ENCODE peak calls at places on chromosomes 11 and 22, in seven cellular contexts. R is foreskin keratinocyte, K is psoas muscle, Y is Peyer's patch, T is aorta, O is DND-41, M is transverse colon. Z is an unnamed sample.

GRCh38 chr11:62554377-62554776 is 7.8 kb upstream of the AHNAK start:
- DNase-seq in K (peak; percentile 83), R (peak; percentile 16), O (no peak), T (no peak), Y (no peak), M (no peak), Z (no peak)

GRCh38 chr11:47861762-47862161 is 13.6 kb upstream of the NUP160 start:
- DNase-seq in K (no peak), T (no peak), O (no peak), R (no peak), M (no peak), Y (no peak), Z (no peak)

GRCh38 chr11:20056109-20057054 is 103.9 kb downstream of the DBX1 start:
- DNase-seq in T (peak; percentile 89), R (peak; percentile 92), Y (no peak), K (peak; percentile 80), O (no peak), M (peak; percentile 27), Z (no peak)

GRCh38 chr11:118621071-118621815 is 13.8 kb downstream of the PHLDB1 start:
- DNase-seq in M (peak; percentile 82), R (peak; percentile 78), O (peak; percentile 81), T (peak; percentile 97), Y (peak; percentile 80), K (peak; percentile 91), Z (no peak)

GRCh38 chr11:655036-655726 is 18.1 kb downstream of the DRD4 start:
- DNase-seq in R (no peak), O (no peak), M (no peak), T (no peak), K (no peak), Y (peak; percentile 66), Z (no peak)

GRCh38 chr22:18091916-18092526 is 14.2 kb downstream of the PEX26 start:
- DNase-seq in M (peak; percentile 86), T (peak; percentile 91), R (no peak), K (peak; percentile 82), O (no peak), Y (peak; percentile 93), Z (peak; percentile 17)

GRCh38 chr22:28829358-28830181 is 29.2 kb upstream of the XBP1 start:
- DNase-seq in M (peak; percentile 85), K (peak; percentile 84), O (peak; percentile 86), Y (peak; percentile 76), R (peak; percentile 43), T (peak; percentile 88), Z (peak; percentile 52)

GRCh38 chr11:95149659-95150294 is 60.1 kb downstream of the ENDOD1 start:
- DNase-seq in O (no peak), M (peak; percentile 57), T (no peak), R (peak; percentile 64), Y (no peak), K (peak; percentile 54), Z (no peak)

GRCh38 chr11:23112987-23113886 is 253.0 kb upstream of the CCDC179 start:
- DNase-seq in K (no peak), R (peak; percentile 48), O (peak; percentile 21), Y (peak; percentile 56), M (peak; percentile 77), T (peak; percentile 38), Z (no peak)

GRCh38 chr22:44455151-44455962 is 42.7 kb downstream of the RTL6 start:
- DNase-seq in T (peak; percentile 76), K (no peak), O (peak; percentile 64), Y (peak; percentile 47), M (peak; percentile 35), R (no peak), Z (peak; percentile 19)

GRCh38 chr11:282630-283360 is 4.6 kb downstream of the NLRP6 start:
- DNase-seq in M (no peak), Y (peak; percentile 73), K (peak; percentile 22), O (no peak), R (no peak), T (peak; percentile 64), Z (peak; percentile 8)

GRCh38 chr11:67415501-67416304 is at the start of gene CARNS1:
- DNase-seq in O (no peak), R (no peak), M (no peak), Y (no peak), K (no peak), T (no peak), Z (no peak)

GRCh38 chr11:9459573-9460321 is 1.1 kb upstream of the ZNF143 start:
- DNase-seq in R (peak; percentile 45), Y (no peak), T (no peak), M (peak; percentile 27), O (peak; percentile 43), K (no peak), Z (peak; percentile 35)

GRCh38 chr11:125618383-125618782 is 6.6 kb upstream of the CHEK1 start:
- DNase-seq in Y (no peak), R (no peak), O (no peak), K (no peak), T (no peak), M (no peak), Z (no peak)

GRCh38 chr22:32905400-32905799 is 103.9 kb downstream of the TIMP3 start:
- DNase-seq in M (no peak), K (no peak), O (no peak), Y (no peak), R (no peak), T (no peak), Z (no peak)

GRCh38 chr11:88315981-88316441 is 21.5 kb downstream of the CTSC start:
- DNase-seq in M (no peak), T (no peak), R (peak; percentile 73), O (no peak), K (no peak), Y (no peak), Z (no peak)

GRCh38 chr11:11636671-11637070 is 14.9 kb upstream of the GALNT18 start:
- DNase-seq in Y (no peak), K (no peak), T (no peak), R (no peak), O (no peak), M (no peak), Z (no peak)

DNA sequence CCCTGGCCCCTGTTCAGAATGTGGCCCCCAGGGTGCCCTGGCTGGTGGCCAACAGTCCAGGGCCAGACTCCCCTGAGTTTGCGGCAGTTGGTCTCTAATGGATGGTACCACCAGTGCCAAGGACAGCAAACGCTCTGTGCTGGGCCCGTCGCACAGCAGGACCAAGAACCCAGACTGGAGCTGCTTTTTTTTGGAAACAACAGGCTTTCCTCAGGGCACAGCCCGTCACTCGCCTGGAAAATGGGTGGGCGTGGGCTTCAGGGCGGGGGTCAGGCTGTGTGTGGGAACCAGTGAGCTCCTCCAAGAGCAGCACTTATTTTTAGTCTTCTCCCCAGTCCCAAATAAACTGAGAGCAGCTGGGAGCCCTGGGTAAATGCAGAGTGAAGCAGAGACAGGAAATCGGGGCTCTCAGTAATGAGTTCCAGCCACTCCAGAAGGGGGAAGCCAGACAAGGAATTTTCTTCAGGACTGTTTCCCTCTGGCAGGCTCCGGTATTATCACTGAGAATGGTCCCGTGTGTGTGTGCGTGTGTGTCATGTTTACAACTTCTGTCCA is 62.9 kb downstream of the PPFIBP2 start:
- DNase-seq in K (peak; percentile 60), T (no peak), Y (no peak), O (no peak), R (no peak), M (no peak), Z (no peak)
- H3K4me1 ChIP-seq in K (peaks cover 70% of the 10 kb centered on the region), T (no peaks in the 10 kb centered on the region), Y (peaks cover 84% of the 10 kb centered on the region), O (peaks cover 33% of the 10 kb centered on the region), R (peaks cover 25% of the 10 kb centered on the region), M (peaks cover 45% of the 10 kb centered on the region), Z (peaks cover 36% of the 10 kb centered on the region)

DNA sequence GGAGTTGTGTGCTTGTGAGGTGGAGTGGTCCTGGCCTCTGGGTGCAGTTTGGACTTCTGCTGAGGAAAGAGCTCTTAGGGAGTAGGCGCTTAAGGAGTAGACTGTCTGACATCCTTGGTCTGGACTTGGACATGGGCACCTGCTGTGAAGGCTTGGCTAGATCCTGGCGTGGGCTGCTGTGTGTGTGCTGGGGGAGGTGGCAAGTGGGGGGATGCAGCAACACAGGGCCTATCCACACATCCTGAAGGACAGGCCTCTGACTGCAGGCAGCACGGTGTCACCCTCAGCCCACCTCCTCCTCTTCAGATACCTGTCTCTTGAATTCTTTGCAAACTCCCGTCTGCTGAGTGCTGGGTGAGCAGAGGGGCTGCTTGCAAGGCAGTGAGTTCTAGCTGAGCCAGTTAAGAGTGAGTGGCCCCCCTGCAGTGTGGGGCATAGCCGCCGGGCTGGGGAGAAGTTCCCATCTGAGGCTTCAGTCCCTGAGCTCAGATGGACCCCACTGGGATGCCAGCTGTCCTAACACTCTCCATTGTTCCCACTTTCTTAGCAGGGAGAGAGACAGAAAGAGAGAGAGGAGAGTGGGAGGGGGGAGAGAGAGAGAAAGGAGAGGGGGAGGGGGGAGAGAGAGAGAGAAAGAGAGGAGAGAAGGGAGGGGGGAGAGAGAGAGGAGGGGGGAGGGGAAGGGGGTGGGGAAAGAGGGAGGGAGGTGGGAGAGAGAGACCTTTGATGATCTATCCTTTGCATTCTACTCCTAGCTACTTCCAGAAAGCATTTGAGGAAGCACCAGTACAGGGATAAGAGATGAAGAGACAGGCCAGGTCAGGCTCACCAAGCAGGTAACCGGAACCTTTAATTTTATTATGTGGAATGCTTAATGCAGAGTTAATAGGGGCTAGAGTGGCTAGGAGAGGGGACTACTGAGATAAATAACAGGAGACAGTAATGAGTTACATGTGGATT is 12.6 kb downstream of the SOX10 start:
- DNase-seq in K (no peak), O (no peak), R (no peak), Y (no peak), T (no peak), M (no peak), Z (no peak)
- H3K27ac ChIP-seq in K (no peak overlapping the region), O (no peak overlapping the region), R (no peak overlapping the region), Y (no peak overlapping the region), T (no peak overlapping the region), M (no peak overlapping the region), Z (no peak overlapping the region)

GRCh38 chr11:70067591-70068341 is 10.4 kb upstream of the ANO1 start:
- DNase-seq in K (no peak), Y (peak; percentile 39), M (no peak), R (no peak), T (peak; percentile 57), O (no peak), Z (no peak)

GRCh38 chr11:70067036-70067435 is 11.1 kb upstream of the ANO1 start:
- DNase-seq in O (no peak), R (no peak), K (no peak), Y (no peak), M (no peak), T (peak; percentile 48), Z (no peak)

GRCh38 chr11:70065318-70066135 is 12.6 kb upstream of the ANO1 start:
- DNase-seq in Y (no peak), O (no peak), M (no peak), T (peak; percentile 64), K (no peak), R (no peak), Z (no peak)

GRCh38 chr11:70066136-70066520 is 12.0 kb upstream of the ANO1 start:
- DNase-seq in T (peak; percentile 14), O (no peak), M (no peak), K (no peak), Y (no peak), R (no peak), Z (peak; percentile 29)

DNA sequence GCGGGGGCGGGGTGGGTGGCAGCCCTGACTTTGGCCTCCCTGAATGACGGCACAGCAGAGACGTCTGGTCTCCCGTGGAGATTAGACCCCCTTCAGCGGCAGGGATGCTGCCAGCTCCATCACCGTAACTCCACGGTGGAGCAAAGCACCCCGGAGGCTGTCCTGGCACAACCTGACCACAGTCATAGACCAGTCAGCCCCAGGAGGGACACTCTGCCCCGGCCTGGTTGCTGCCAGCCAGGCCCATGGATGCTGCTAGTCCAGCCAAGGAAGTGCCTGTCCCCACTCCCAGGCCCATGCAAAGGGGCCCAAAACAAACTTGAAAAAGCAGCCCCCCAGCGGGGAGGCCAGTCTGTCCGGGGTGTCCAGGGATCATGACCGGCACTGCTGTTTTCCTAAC is 11.5 kb upstream of the ANO1 start:
- DNase-seq in R (no peak), T (peak; percentile 63), O (no peak), Y (peak; percentile 39), M (no peak), K (no peak), Z (no peak)
- H3K4me1 ChIP-seq in R (peaks cover 21% of the 10 kb centered on the region), T (no peaks in the 10 kb centered on the region), O (no peaks in the 10 kb centered on the region), Y (no peaks in the 10 kb centered on the region), M (no peaks in the 10 kb centered on the region), K (no peaks in the 10 kb centered on the region), Z (no peaks in the 10 kb centered on the region)

GRCh38 chr11:2147391-2147790 is 8.2 kb upstream of the IGF2 start:
- DNase-seq in Y (no peak), O (no peak), T (no peak), R (no peak), M (no peak), K (no peak), Z (no peak)
- H3K27ac ChIP-seq in Y (no peak overlapping the region), O (no peak overlapping the region), T (no peak overlapping the region), R (no peak overlapping the region), M (no peak overlapping the region), K (no peak overlapping the region), Z (no peak overlapping the region)

Z was measured in CD8-positive, alpha-beta T cell.